ENCODE peak calls at places on chromosomes 12 and 14, in four cellular contexts. W, H, X and V are unnamed samples.

GRCh38 chr14:20760950-20761349 is 7.3 kb upstream of the EDDM3B start:
- DNase-seq in X (no peak), W (no peak), H (no peak), V (no peak)

GRCh38 chr14:34043627-34044372 is 92.9 kb upstream of the EGLN3 start:
- DNase-seq in H (no peak), W (no peak), X (no peak), V (peak; percentile 77)

GRCh38 chr12:8554451-8555195 is 13.9 kb upstream of the CLEC4E start:
- DNase-seq in X (no peak), W (peak; percentile 10), H (no peak), V (no peak)

GRCh38 chr14:90828642-90829487 is 12.6 kb upstream of the TTC7B start:
- DNase-seq in W (no peak), X (no peak), H (no peak), V (peak; percentile 26)

GRCh38 chr14:96762650-96763049 is 34.5 kb upstream of the VRK1 start:
- DNase-seq in W (peak; percentile 10), X (peak; percentile 35), H (peak; percentile 79), V (peak; percentile 56)

GRCh38 chr12:132491349-132491663 is 1.4 kb downstream of the FBRSL1 start:
- DNase-seq in W (no peak), X (no peak), H (no peak), V (no peak)

GRCh38 chr12:73902270-73902669 is 635.4 kb upstream of the ATXN7L3B start:
- DNase-seq in W (no peak), X (no peak), H (no peak), V (no peak)

GRCh38 chr14:89755816-89756215 is 198.7 kb downstream of the EFCAB11 start:
- DNase-seq in H (no peak), W (no peak), X (no peak), V (no peak)

GRCh38 chr14:105864651-105865265 is 338.4 kb downstream of the TMEM121 start:
- DNase-seq in W (no peak), H (no peak), X (peak; percentile 2), V (no peak)

GRCh38 chr12:46217686-46218508 is 50.9 kb downstream of the SLC38A1 start:
- DNase-seq in H (no peak), X (no peak), W (peak; percentile 22), V (peak; percentile 84)

GRCh38 chr14:52863339-52863700 is 71.9 kb upstream of the GNPNAT1 start:
- DNase-seq in H (no peak), W (no peak), X (no peak), V (no peak)

GRCh38 chr14:94922595-94923239 is 152.8 kb upstream of the GSC start:
- DNase-seq in W (no peak), H (no peak), X (no peak), V (no peak)

GRCh38 chr12:38838211-38838850 is 67.1 kb downstream of the CPNE8 start:
- DNase-seq in W (no peak), H (no peak), X (no peak), V (no peak)

GRCh38 chr14:104307627-104308401 is 169.4 kb downstream of the KIF26A start:
- DNase-seq in X (no peak), H (no peak), W (no peak), V (no peak)

GRCh38 chr14:99252940-99253868 is 18.8 kb downstream of the BCL11B start:
- DNase-seq in X (no peak), W (no peak), H (no peak), V (no peak)

GRCh38 chr12:27709932-27710591 is 570 bp upstream of the MRPS35 start:
- DNase-seq in H (peak; percentile 6), W (peak; percentile 25), X (no peak), V (no peak)

GRCh38 chr12:46998811-46999368 is 80.5 kb upstream of the PCED1B start:
- DNase-seq in X (no peak), W (peak; percentile 74), H (no peak), V (no peak)

GRCh38 chr14:35808076-35808657 is 928 bp downstream of the RALGAPA1 start:
- DNase-seq in W (no peak), H (no peak), X (peak; percentile 31), V (peak; percentile 12)

GRCh38 chr14:96086032-96086431 is 46.9 kb downstream of the C14orf132 start:
- DNase-seq in W (peak; percentile 48), H (no peak), X (no peak), V (no peak)

GRCh38 chr14:39880965-39881364 is 448.7 kb upstream of the FBXO33 start:
- DNase-seq in H (no peak), W (no peak), X (no peak), V (no peak)

GRCh38 chr14:32754209-32754608 is 184.5 kb upstream of the NPAS3 start:
- DNase-seq in W (no peak), H (no peak), X (no peak), V (no peak)

GRCh38 chr12:101616027-101616494 is 21.3 kb downstream of the MYBPC1 start:
- DNase-seq in H (no peak), W (peak; percentile 20), X (no peak), V (no peak)

GRCh38 chr14:35365130-35366047 is 39.2 kb downstream of the NFKBIA start:
- DNase-seq in X (no peak), H (no peak), W (peak; percentile 87), V (no peak)

GRCh38 chr14:42174357-42174756 is 567.7 kb downstream of the LRFN5 start:
- DNase-seq in W (no peak), X (no peak), H (no peak), V (no peak)

GRCh38 chr14:23321572-23322547 is 603 bp downstream of the PABPN1 start:
- DNase-seq in X (no peak), W (no peak), H (peak; percentile 67), V (no peak)

GRCh38 chr12:52971701-52972329 is 22.9 kb downstream of the KRT18 start:
- DNase-seq in W (no peak), X (no peak), H (no peak), V (no peak)

GRCh38 chr12:52975204-52975603 is 26.3 kb downstream of the KRT18 start:
- DNase-seq in W (no peak), X (no peak), H (no peak), V (no peak)

GRCh38 chr12:52976574-52977071 is 27.7 kb downstream of the KRT18 start:
- DNase-seq in W (peak; percentile 62), X (no peak), H (peak; percentile 63), V (no peak)

GRCh38 chr12:52977195-52977594 is 28.3 kb downstream of the KRT18 start:
- DNase-seq in X (no peak), W (no peak), H (no peak), V (no peak)

GRCh38 chr12:52975820-52976573 is 27.1 kb downstream of the KRT18 start:
- DNase-seq in X (peak; percentile 18), H (no peak), W (no peak), V (no peak)
- TF ChIP-seq CTCF in X (peak; percentile 37), H (peak; percentile 16), W (peak; percentile 67), V (no peak)

DNA sequence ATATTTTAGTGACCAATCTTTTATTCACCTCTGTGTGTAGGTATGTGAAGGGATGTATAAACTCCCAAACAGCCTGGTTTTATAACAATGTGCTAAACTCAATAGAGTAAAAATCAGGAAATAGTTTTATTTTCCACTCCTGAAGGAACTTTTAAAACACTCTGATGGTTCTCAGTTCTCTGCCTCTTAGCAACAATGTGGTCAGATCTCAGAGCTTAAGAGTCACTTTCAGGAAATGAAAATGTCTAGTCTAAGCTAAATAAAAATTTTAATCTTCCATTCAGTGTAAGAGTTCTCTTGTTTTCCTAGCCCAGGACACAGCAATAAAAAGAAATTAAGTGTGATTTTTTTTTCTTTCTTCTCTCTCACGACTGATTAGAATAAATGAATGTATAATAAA is 718.0 kb downstream of the C12orf50 start:
- DNase-seq in X (no peak), W (no peak), H (no peak), V (no peak)
- H3K4me3 ChIP-seq in X (no peak overlapping the region), W (no peak overlapping the region), H (no peak overlapping the region), V (no peak overlapping the region)

GRCh38 chr14:92685784-92686355 is 62.6 kb downstream of the LGMN start:
- DNase-seq in W (no peak), X (no peak), H (no peak), V (no peak)

GRCh38 chr14:92687681-92688433 is 60.6 kb downstream of the LGMN start:
- DNase-seq in H (peak; percentile 61), W (no peak), X (peak; percentile 88), V (no peak)

GRCh38 chr14:92686411-92686762 is 62.0 kb downstream of the LGMN start:
- DNase-seq in X (no peak), H (no peak), W (no peak), V (no peak)

GRCh38 chr14:92688434-92689375 is 59.7 kb downstream of the LGMN start:
- DNase-seq in H (no peak), W (no peak), X (peak; percentile 87), V (no peak)

GRCh38 chr14:92686763-92687427 is 61.5 kb downstream of the LGMN start:
- DNase-seq in W (no peak), X (peak; percentile 94), H (peak; percentile 84), V (no peak)
- TF ChIP-seq CTCF in W (peak; percentile 95), X (peak; percentile 88), H (peak; percentile 95), V (peak; percentile 51)

GRCh38 chr12:25162866-25163265 is 32.1 kb downstream of the DNAI7 start:
- DNase-seq in W (no peak), X (no peak), H (no peak), V (no peak)
- H3K4me3 ChIP-seq in W (no peak overlapping the region), X (no peak overlapping the region), H (no peak overlapping the region), V (no peak overlapping the region)

DNA sequence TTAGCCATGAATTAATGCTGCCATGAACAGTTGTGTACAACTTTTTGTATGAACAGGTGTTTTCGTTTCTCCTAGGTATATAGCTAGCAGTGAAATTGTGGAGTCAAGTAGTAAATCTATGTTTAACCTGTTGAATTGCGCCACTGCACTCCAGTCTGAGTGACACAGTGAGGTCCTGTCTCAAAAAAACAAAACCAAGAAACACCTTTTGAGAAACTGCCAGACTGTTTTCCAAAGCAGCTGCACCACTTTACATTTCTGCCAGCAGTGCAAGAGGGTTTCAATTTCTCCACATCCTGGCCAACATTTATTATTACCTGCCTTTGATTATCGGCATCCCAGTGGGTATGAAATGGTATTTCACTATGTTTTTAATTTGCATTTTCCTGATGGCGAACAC is 3.3 kb upstream of the PLEKHG3 start:
- DNase-seq in X (no peak), W (no peak), H (no peak), V (no peak)
- TF ChIP-seq CTCF in X (no peak), W (no peak), H (no peak), V (no peak)

GRCh38 chr12:130956456-130957303 is 3.0 kb downstream of the ADGRD1 start:
- DNase-seq in H (no peak), X (no peak), W (no peak), V (no peak)
- H3K4me3 ChIP-seq in H (no peak overlapping the region), X (no peak overlapping the region), W (no peak overlapping the region), V (no peak overlapping the region)

GRCh38 chr12:121799842-121800693 is 3.7 kb upstream of the SETD1B start:
- DNase-seq in W (no peak), X (peak; percentile 87), H (peak; percentile 79), V (no peak)
- TF ChIP-seq CTCF in W (no peak), X (no peak), H (no peak), V (no peak)